ENCODE peak calls at places on chromosomes 2 and 18, in seven cellular contexts. One of them, this sample, is unnamed.
A peak's percentile ranks its signal among the peaks of the same experiment; 100 is the strongest.

GRCh38 chr2:74146929-74147728 is 583 bp downstream of the BOLA3 start:
- DNase-seq in GM23338: peak; percentile 64
- DNase-seq in BE2C: no peak
- DNase-seq in PC-9: no peak
- DNase-seq in AG04450: no peak
- DNase-seq in omental fat pad: no peak
- DNase-seq in K562: no peak
- DNase-seq in this sample: peak; percentile 47

GRCh38 chr2:69735696-69736095 is 6.2 kb upstream of the ANXA4 start:
- DNase-seq in GM23338: no peak
- DNase-seq in BE2C: no peak
- DNase-seq in PC-9: no peak
- DNase-seq in AG04450: no peak
- DNase-seq in omental fat pad: no peak
- DNase-seq in K562: no peak
- DNase-seq in this sample: no peak

GRCh38 chr2:96906719-96907404 is 37.0 kb upstream of the SEMA4C start:
- DNase-seq in GM23338: peak; percentile 64
- DNase-seq in BE2C: no peak
- DNase-seq in PC-9: no peak
- DNase-seq in AG04450: no peak
- DNase-seq in omental fat pad: no peak
- DNase-seq in K562: no peak
- DNase-seq in this sample: no peak

GRCh38 chr2:74186038-74186437 is 7.4 kb upstream of the MOB1A start:
- DNase-seq in GM23338: no peak
- DNase-seq in BE2C: no peak
- DNase-seq in PC-9: no peak
- DNase-seq in AG04450: no peak
- DNase-seq in omental fat pad: no peak
- DNase-seq in K562: peak; percentile 44
- DNase-seq in this sample: peak; percentile 73

GRCh38 chr2:54042908-54043620 is 72.3 kb upstream of the PSME4 start:
- DNase-seq in GM23338: no peak
- DNase-seq in BE2C: no peak
- DNase-seq in PC-9: no peak
- DNase-seq in AG04450: no peak
- DNase-seq in omental fat pad: no peak
- DNase-seq in K562: no peak
- DNase-seq in this sample: no peak

GRCh38 chr18:42931501-42931900 is 184.0 kb downstream of the RIT2 start:
- DNase-seq in GM23338: no peak
- DNase-seq in BE2C: no peak
- DNase-seq in PC-9: no peak
- DNase-seq in AG04450: no peak
- DNase-seq in omental fat pad: no peak
- DNase-seq in K562: no peak
- DNase-seq in this sample: no peak

GRCh38 chr2:29916571-29916970 is 4.8 kb downstream of the ALK start:
- DNase-seq in GM23338: no peak
- DNase-seq in BE2C: peak; percentile 68
- DNase-seq in PC-9: no peak
- DNase-seq in AG04450: no peak
- DNase-seq in omental fat pad: no peak
- DNase-seq in K562: no peak
- DNase-seq in this sample: no peak

GRCh38 chr2:239459581-239459980 is 58.8 kb upstream of the HDAC4 start:
- DNase-seq in GM23338: no peak
- DNase-seq in BE2C: no peak
- DNase-seq in PC-9: no peak
- DNase-seq in AG04450: no peak
- DNase-seq in omental fat pad: no peak
- DNase-seq in K562: no peak
- DNase-seq in this sample: no peak

GRCh38 chr18:63963610-63964256 is 6.1 kb upstream of the SERPINB8 start:
- DNase-seq in GM23338: peak; percentile 86
- DNase-seq in BE2C: no peak
- DNase-seq in PC-9: no peak
- DNase-seq in AG04450: peak; percentile 45
- DNase-seq in omental fat pad: no peak
- DNase-seq in K562: no peak
- DNase-seq in this sample: no peak

GRCh38 chr2:200089040-200089755 is 133.8 kb downstream of the MAIP1 start:
- DNase-seq in GM23338: peak; percentile 25
- DNase-seq in BE2C: no peak
- DNase-seq in PC-9: no peak
- DNase-seq in AG04450: no peak
- DNase-seq in omental fat pad: no peak
- DNase-seq in K562: no peak
- DNase-seq in this sample: no peak

GRCh38 chr2:54572262-54572635 is 116.1 kb downstream of the SPTBN1 start:
- DNase-seq in GM23338: no peak
- DNase-seq in BE2C: no peak
- DNase-seq in PC-9: peak; percentile 58
- DNase-seq in AG04450: no peak
- DNase-seq in omental fat pad: no peak
- DNase-seq in K562: no peak
- DNase-seq in this sample: no peak

GRCh38 chr18:26765498-26765897 is 100.0 kb downstream of the AQP4 start:
- DNase-seq in GM23338: no peak
- DNase-seq in BE2C: no peak
- DNase-seq in PC-9: no peak
- DNase-seq in AG04450: no peak
- DNase-seq in omental fat pad: no peak
- DNase-seq in K562: no peak
- DNase-seq in this sample: no peak

GRCh38 chr2:39584283-39584972 is 81.3 kb upstream of the TMEM178A start:
- DNase-seq in GM23338: no peak
- DNase-seq in BE2C: no peak
- DNase-seq in PC-9: no peak
- DNase-seq in AG04450: peak; percentile 26
- DNase-seq in omental fat pad: no peak
- DNase-seq in K562: no peak
- DNase-seq in this sample: no peak

GRCh38 chr2:55883339-55883738 is 40.2 kb downstream of the EFEMP1 start:
- DNase-seq in GM23338: no peak
- DNase-seq in BE2C: no peak
- DNase-seq in PC-9: no peak
- DNase-seq in AG04450: no peak
- DNase-seq in omental fat pad: no peak
- DNase-seq in K562: no peak
- DNase-seq in this sample: no peak

GRCh38 chr18:54263904-54264336 is 5.4 kb upstream of the POLI start:
- DNase-seq in GM23338: no peak
- DNase-seq in BE2C: no peak
- DNase-seq in PC-9: no peak
- DNase-seq in AG04450: no peak
- DNase-seq in omental fat pad: no peak
- DNase-seq in K562: no peak
- DNase-seq in this sample: peak; percentile 60

GRCh38 chr2:187586091-187586632 is 31.9 kb upstream of the TFPI start:
- DNase-seq in GM23338: no peak
- DNase-seq in BE2C: no peak
- DNase-seq in PC-9: no peak
- DNase-seq in AG04450: no peak
- DNase-seq in omental fat pad: no peak
- DNase-seq in K562: no peak
- DNase-seq in this sample: no peak

GRCh38 chr18:59918320-59918755 is 18.5 kb downstream of the PMAIP1 start:
- DNase-seq in GM23338: no peak
- DNase-seq in BE2C: peak; percentile 74
- DNase-seq in PC-9: peak; percentile 86
- DNase-seq in AG04450: no peak
- DNase-seq in omental fat pad: no peak
- DNase-seq in K562: peak; percentile 33
- DNase-seq in this sample: no peak

GRCh38 chr2:106030287-106031268 is 163.5 kb downstream of the UXS1 start:
- DNase-seq in GM23338: no peak
- DNase-seq in BE2C: no peak
- DNase-seq in PC-9: no peak
- DNase-seq in AG04450: peak; percentile 54
- DNase-seq in omental fat pad: no peak
- DNase-seq in K562: no peak
- DNase-seq in this sample: peak; percentile 29

GRCh38 chr2:184598313-184599053 is at the start of gene ZNF804A:
- DNase-seq in GM23338: peak; percentile 55
- DNase-seq in BE2C: peak; percentile 88
- DNase-seq in PC-9: peak; percentile 9
- DNase-seq in AG04450: no peak
- DNase-seq in omental fat pad: no peak
- DNase-seq in K562: peak; percentile 21
- DNase-seq in this sample: peak; percentile 82

GRCh38 chr2:127498386-127498785 is 27.9 kb downstream of the IWS1 start:
- DNase-seq in GM23338: no peak
- DNase-seq in BE2C: no peak
- DNase-seq in PC-9: no peak
- DNase-seq in AG04450: peak; percentile 38
- DNase-seq in omental fat pad: no peak
- DNase-seq in K562: no peak
- DNase-seq in this sample: no peak

GRCh38 chr2:98552499-98553179 is 55.7 kb downstream of the COA5 start:
- DNase-seq in GM23338: no peak
- DNase-seq in BE2C: no peak
- DNase-seq in PC-9: no peak
- DNase-seq in AG04450: peak; percentile 20
- DNase-seq in omental fat pad: no peak
- DNase-seq in K562: no peak
- DNase-seq in this sample: no peak

GRCh38 chr2:26745609-26746327 is 18.3 kb upstream of the SLC35F6 start:
- DNase-seq in GM23338: peak; percentile 90
- DNase-seq in BE2C: peak; percentile 89
- DNase-seq in PC-9: peak; percentile 71
- DNase-seq in AG04450: peak; percentile 56
- DNase-seq in omental fat pad: peak; percentile 94
- DNase-seq in K562: peak; percentile 83
- DNase-seq in this sample: peak; percentile 81

GRCh38 chr2:113084249-113085000 is 16.7 kb downstream of the IL1F10 start:
- DNase-seq in GM23338: no peak
- DNase-seq in BE2C: no peak
- DNase-seq in PC-9: no peak
- DNase-seq in AG04450: no peak
- DNase-seq in omental fat pad: no peak
- DNase-seq in K562: no peak
- DNase-seq in this sample: no peak

GRCh38 chr2:46029332-46029811 is 267.8 kb upstream of the EPAS1 start:
- DNase-seq in GM23338: no peak
- DNase-seq in BE2C: no peak
- DNase-seq in PC-9: peak; percentile 12
- DNase-seq in AG04450: peak; percentile 66
- DNase-seq in omental fat pad: no peak
- DNase-seq in K562: no peak
- DNase-seq in this sample: no peak
- TF ChIP-seq CTCF in GM23338: peak; percentile 45
- TF ChIP-seq CTCF in BE2C: peak; percentile 7
- TF ChIP-seq CTCF in PC-9: peak; percentile 51
- TF ChIP-seq CTCF in AG04450: peak; percentile 39
- TF ChIP-seq CTCF in omental fat pad: no peak
- TF ChIP-seq CTCF in K562: no peak
- TF ChIP-seq CTCF in this sample: peak; percentile 32

DNA sequence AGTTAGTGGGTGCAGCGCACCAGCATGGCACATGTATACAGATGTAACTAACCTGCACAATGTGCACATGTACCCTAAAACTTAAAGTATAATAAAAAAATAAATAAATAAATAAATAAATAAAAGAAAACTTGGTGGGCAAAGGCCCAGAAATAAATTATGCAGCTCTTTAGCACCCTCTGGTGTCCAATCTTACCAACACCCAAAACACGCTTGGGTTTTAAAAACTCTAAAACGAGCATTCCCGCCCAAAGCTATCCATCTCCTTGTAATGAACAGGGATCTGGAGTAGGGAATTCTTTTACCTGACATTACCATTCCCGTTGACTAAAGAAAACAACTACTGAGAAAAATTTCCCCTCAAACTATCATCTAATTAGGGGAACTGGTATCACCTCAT is 2005.9 kb upstream of the CELF4 start:
- DNase-seq in GM23338: peak; percentile 80
- DNase-seq in BE2C: no peak
- DNase-seq in PC-9: peak; percentile 1
- DNase-seq in AG04450: no peak
- DNase-seq in omental fat pad: no peak
- DNase-seq in K562: peak; percentile 20
- DNase-seq in this sample: peak; percentile 18
- TF ChIP-seq CTCF in GM23338: peak; percentile 59
- TF ChIP-seq CTCF in BE2C: peak; percentile 16
- TF ChIP-seq CTCF in PC-9: peak; percentile 59
- TF ChIP-seq CTCF in AG04450: peak; percentile 52
- TF ChIP-seq CTCF in omental fat pad: no peak
- TF ChIP-seq CTCF in K562: peak; percentile 29
- TF ChIP-seq CTCF in this sample: peak; percentile 10

DNA sequence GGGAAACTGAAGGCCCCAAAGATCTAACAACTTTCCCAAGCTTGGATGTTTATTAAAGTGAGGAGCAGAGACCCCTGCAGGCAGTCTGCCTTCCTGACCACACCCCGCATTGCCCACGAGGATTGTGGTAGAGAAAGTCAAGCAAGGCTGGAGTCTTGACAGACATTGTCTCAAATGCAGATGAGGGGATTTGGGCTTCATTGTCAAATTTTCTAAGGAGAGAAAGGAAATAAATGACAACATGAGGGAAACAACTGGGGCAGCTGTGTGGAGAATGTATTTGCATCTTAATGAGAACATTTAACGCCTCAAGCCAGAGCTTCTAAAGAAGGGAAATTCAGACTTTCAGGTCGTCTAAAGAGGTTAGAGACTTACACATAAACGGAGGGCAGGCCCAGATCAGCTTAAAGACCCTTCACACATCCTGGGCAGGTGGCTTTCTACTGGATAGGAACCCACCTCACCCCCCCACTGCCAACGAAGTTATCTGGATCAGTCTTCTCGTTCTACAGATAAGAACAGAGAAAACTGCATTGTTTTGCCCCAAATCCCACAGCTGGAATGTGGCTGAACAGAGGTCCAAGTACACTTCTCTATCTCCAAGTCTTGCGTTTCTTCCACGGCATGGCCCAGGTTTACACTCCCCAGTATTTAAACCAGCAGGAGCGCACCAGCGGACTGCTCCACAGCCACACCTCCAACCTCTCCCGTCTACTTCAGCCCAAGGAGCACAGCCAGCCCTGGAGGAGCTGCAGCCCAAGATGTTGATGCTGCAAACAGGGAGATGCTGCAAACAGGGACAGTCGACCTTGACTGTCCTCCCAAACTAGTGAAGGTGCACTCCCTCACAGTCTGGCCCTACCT is 16.2 kb upstream of the SCG2 start:
- DNase-seq in GM23338: peak; percentile 98
- DNase-seq in BE2C: no peak
- DNase-seq in PC-9: no peak
- DNase-seq in AG04450: no peak
- DNase-seq in omental fat pad: no peak
- DNase-seq in K562: no peak
- DNase-seq in this sample: no peak
- TF ChIP-seq CTCF in GM23338: peak; percentile 67
- TF ChIP-seq CTCF in BE2C: peak; percentile 50
- TF ChIP-seq CTCF in PC-9: no peak
- TF ChIP-seq CTCF in AG04450: peak; percentile 15
- TF ChIP-seq CTCF in omental fat pad: no peak
- TF ChIP-seq CTCF in K562: no peak
- TF ChIP-seq CTCF in this sample: no peak

DNA sequence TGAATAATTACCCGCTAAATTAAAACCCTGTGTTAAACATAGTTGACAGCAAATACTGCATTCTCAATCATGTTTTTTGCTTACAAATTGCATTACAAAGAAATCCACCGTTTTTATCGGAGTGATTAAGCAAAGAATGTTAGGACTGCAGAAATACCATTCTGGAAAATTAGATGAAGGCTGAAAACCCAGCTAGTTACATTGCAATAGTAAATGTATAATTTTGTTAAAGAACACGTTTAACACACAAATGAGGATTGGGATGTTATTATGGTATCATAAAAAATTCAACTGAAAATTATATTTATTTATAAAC is 12.3 kb upstream of the GBX2 start:
- DNase-seq in GM23338: no peak
- DNase-seq in BE2C: no peak
- DNase-seq in PC-9: no peak
- DNase-seq in AG04450: no peak
- DNase-seq in omental fat pad: no peak
- DNase-seq in K562: no peak
- DNase-seq in this sample: no peak
- TF ChIP-seq CTCF in GM23338: no peak
- TF ChIP-seq CTCF in BE2C: no peak
- TF ChIP-seq CTCF in PC-9: no peak
- TF ChIP-seq CTCF in AG04450: no peak
- TF ChIP-seq CTCF in omental fat pad: no peak
- TF ChIP-seq CTCF in K562: no peak
- TF ChIP-seq CTCF in this sample: no peak

This sample was measured in GM13976.